ENCODE peak calls at places on chromosomes 4 and X, in eight cellular contexts. One of them, this sample, is unnamed.

GRCh38 chr4:108774809-108775530 is 12.1 kb upstream of the ETNPPL start:
- DNase-seq in endodermal cell: no peak
- DNase-seq in progenitor cell of endocrine pancreas: no peak
- DNase-seq in MCF 10A: peak; percentile 68
- DNase-seq in foreskin fibroblast: no peak
- DNase-seq in mammary epithelial cell: no peak
- DNase-seq in dorsolateral prefrontal cortex: no peak
- DNase-seq in brain microvascular endothelial cell: no peak
- DNase-seq in this sample: no peak

GRCh38 chr4:15198070-15198727 is 195.9 kb downstream of the CPEB2 start:
- DNase-seq in progenitor cell of endocrine pancreas: no peak
- DNase-seq in MCF 10A: no peak
- DNase-seq in foreskin fibroblast: no peak
- DNase-seq in brain microvascular endothelial cell: peak; percentile 55
- DNase-seq in mammary epithelial cell: no peak
- DNase-seq in dorsolateral prefrontal cortex: no peak
- DNase-seq in endodermal cell: peak; percentile 65
- DNase-seq in this sample: no peak

GRCh38 chr4:149961876-149962597 is 116.2 kb upstream of the DCLK2 start:
- DNase-seq in mammary epithelial cell: no peak
- DNase-seq in MCF 10A: peak; percentile 52
- DNase-seq in foreskin fibroblast: peak; percentile 46
- DNase-seq in brain microvascular endothelial cell: peak; percentile 76
- DNase-seq in dorsolateral prefrontal cortex: no peak
- DNase-seq in endodermal cell: no peak
- DNase-seq in progenitor cell of endocrine pancreas: no peak
- DNase-seq in this sample: peak; percentile 15

GRCh38 chrX:74593593-74593992 is 20.8 kb downstream of the RLIM start:
- DNase-seq in endodermal cell: no peak
- DNase-seq in dorsolateral prefrontal cortex: no peak
- DNase-seq in foreskin fibroblast: no peak
- DNase-seq in brain microvascular endothelial cell: no peak
- DNase-seq in MCF 10A: peak; percentile 20
- DNase-seq in mammary epithelial cell: no peak
- DNase-seq in progenitor cell of endocrine pancreas: no peak
- DNase-seq in this sample: no peak

GRCh38 chr4:73341454-73341853 is 62.6 kb upstream of the ALB start:
- DNase-seq in mammary epithelial cell: peak; percentile 51
- DNase-seq in dorsolateral prefrontal cortex: peak; percentile 43
- DNase-seq in foreskin fibroblast: peak; percentile 56
- DNase-seq in MCF 10A: peak; percentile 72
- DNase-seq in progenitor cell of endocrine pancreas: peak; percentile 16
- DNase-seq in endodermal cell: peak; percentile 79
- DNase-seq in brain microvascular endothelial cell: peak; percentile 60
- DNase-seq in this sample: peak; percentile 4

GRCh38 chrX:120358687-120359086 is 3.2 kb upstream of the ATP1B4 start:
- DNase-seq in brain microvascular endothelial cell: peak; percentile 52
- DNase-seq in dorsolateral prefrontal cortex: no peak
- DNase-seq in progenitor cell of endocrine pancreas: no peak
- DNase-seq in mammary epithelial cell: peak; percentile 78
- DNase-seq in foreskin fibroblast: peak; percentile 2
- DNase-seq in endodermal cell: no peak
- DNase-seq in MCF 10A: peak; percentile 72
- DNase-seq in this sample: no peak

GRCh38 chrX:145002776-145003175 is 244.5 kb upstream of the SPANXN1 start:
- DNase-seq in MCF 10A: peak; percentile 6
- DNase-seq in progenitor cell of endocrine pancreas: no peak
- DNase-seq in dorsolateral prefrontal cortex: no peak
- DNase-seq in mammary epithelial cell: peak; percentile 63
- DNase-seq in foreskin fibroblast: peak; percentile 12
- DNase-seq in endodermal cell: no peak
- DNase-seq in brain microvascular endothelial cell: peak; percentile 16
- DNase-seq in this sample: no peak

GRCh38 chr4:124067031-124067430 is 645.5 kb downstream of the ANKRD50 start:
- DNase-seq in foreskin fibroblast: peak; percentile 14
- DNase-seq in endodermal cell: no peak
- DNase-seq in brain microvascular endothelial cell: no peak
- DNase-seq in progenitor cell of endocrine pancreas: no peak
- DNase-seq in MCF 10A: no peak
- DNase-seq in dorsolateral prefrontal cortex: no peak
- DNase-seq in mammary epithelial cell: peak; percentile 14
- DNase-seq in this sample: no peak

GRCh38 chr4:113646456-113646809 is 115.1 kb downstream of the CAMK2D start:
- DNase-seq in brain microvascular endothelial cell: no peak
- DNase-seq in endodermal cell: peak; percentile 86
- DNase-seq in mammary epithelial cell: peak; percentile 15
- DNase-seq in progenitor cell of endocrine pancreas: no peak
- DNase-seq in foreskin fibroblast: peak; percentile 70
- DNase-seq in MCF 10A: peak; percentile 30
- DNase-seq in dorsolateral prefrontal cortex: no peak
- DNase-seq in this sample: no peak

GRCh38 chrX:151711787-151712186 is 4.0 kb upstream of the FATE1 start:
- DNase-seq in dorsolateral prefrontal cortex: no peak
- DNase-seq in mammary epithelial cell: no peak
- DNase-seq in brain microvascular endothelial cell: no peak
- DNase-seq in endodermal cell: peak; percentile 50
- DNase-seq in foreskin fibroblast: no peak
- DNase-seq in MCF 10A: no peak
- DNase-seq in progenitor cell of endocrine pancreas: no peak
- DNase-seq in this sample: no peak

GRCh38 chrX:26783512-26784225 is 567.7 kb downstream of the MAGEB5 start:
- DNase-seq in endodermal cell: peak; percentile 62
- DNase-seq in MCF 10A: peak; percentile 44
- DNase-seq in progenitor cell of endocrine pancreas: no peak
- DNase-seq in mammary epithelial cell: peak; percentile 5
- DNase-seq in dorsolateral prefrontal cortex: no peak
- DNase-seq in brain microvascular endothelial cell: peak; percentile 5
- DNase-seq in foreskin fibroblast: peak; percentile 8
- DNase-seq in this sample: peak; percentile 10

GRCh38 chrX:26778320-26778888 is 562.4 kb downstream of the MAGEB5 start:
- DNase-seq in brain microvascular endothelial cell: no peak
- DNase-seq in foreskin fibroblast: no peak
- DNase-seq in endodermal cell: no peak
- DNase-seq in progenitor cell of endocrine pancreas: no peak
- DNase-seq in dorsolateral prefrontal cortex: no peak
- DNase-seq in mammary epithelial cell: no peak
- DNase-seq in MCF 10A: peak; percentile 23
- DNase-seq in this sample: no peak
- TF ChIP-seq CTCF in brain microvascular endothelial cell: peak; percentile 36
- TF ChIP-seq CTCF in foreskin fibroblast: no peak
- TF ChIP-seq CTCF in endodermal cell: peak; percentile 80
- TF ChIP-seq CTCF in progenitor cell of endocrine pancreas: peak; percentile 6
- TF ChIP-seq CTCF in dorsolateral prefrontal cortex: no peak
- TF ChIP-seq CTCF in mammary epithelial cell: peak; percentile 36
- TF ChIP-seq CTCF in MCF 10A: peak; percentile 20
- TF ChIP-seq CTCF in this sample: no peak

GRCh38 chr4:128301979-128302378 is 14.4 kb upstream of the PGRMC2 start:
- DNase-seq in MCF 10A: no peak
- DNase-seq in progenitor cell of endocrine pancreas: no peak
- DNase-seq in foreskin fibroblast: no peak
- DNase-seq in brain microvascular endothelial cell: no peak
- DNase-seq in endodermal cell: no peak
- DNase-seq in mammary epithelial cell: no peak
- DNase-seq in dorsolateral prefrontal cortex: no peak
- DNase-seq in this sample: no peak

GRCh38 chr4:128295255-128295654 is 7.6 kb upstream of the PGRMC2 start:
- DNase-seq in progenitor cell of endocrine pancreas: no peak
- DNase-seq in brain microvascular endothelial cell: no peak
- DNase-seq in MCF 10A: no peak
- DNase-seq in mammary epithelial cell: no peak
- DNase-seq in dorsolateral prefrontal cortex: no peak
- DNase-seq in foreskin fibroblast: no peak
- DNase-seq in endodermal cell: peak; percentile 58
- DNase-seq in this sample: no peak

GRCh38 chr4:128299848-128300247 is 12.2 kb upstream of the PGRMC2 start:
- DNase-seq in progenitor cell of endocrine pancreas: no peak
- DNase-seq in brain microvascular endothelial cell: no peak
- DNase-seq in endodermal cell: no peak
- DNase-seq in MCF 10A: no peak
- DNase-seq in dorsolateral prefrontal cortex: no peak
- DNase-seq in foreskin fibroblast: no peak
- DNase-seq in mammary epithelial cell: no peak
- DNase-seq in this sample: no peak

GRCh38 chr4:128298129-128298758 is 10.6 kb upstream of the PGRMC2 start:
- DNase-seq in foreskin fibroblast: no peak
- DNase-seq in dorsolateral prefrontal cortex: no peak
- DNase-seq in brain microvascular endothelial cell: no peak
- DNase-seq in MCF 10A: no peak
- DNase-seq in endodermal cell: no peak
- DNase-seq in progenitor cell of endocrine pancreas: no peak
- DNase-seq in mammary epithelial cell: no peak
- DNase-seq in this sample: no peak

GRCh38 chr4:128298852-128299251 is 11.2 kb upstream of the PGRMC2 start:
- DNase-seq in brain microvascular endothelial cell: no peak
- DNase-seq in mammary epithelial cell: no peak
- DNase-seq in endodermal cell: no peak
- DNase-seq in progenitor cell of endocrine pancreas: no peak
- DNase-seq in dorsolateral prefrontal cortex: no peak
- DNase-seq in MCF 10A: no peak
- DNase-seq in foreskin fibroblast: no peak
- DNase-seq in this sample: no peak
- TF ChIP-seq CTCF in brain microvascular endothelial cell: no peak
- TF ChIP-seq CTCF in mammary epithelial cell: no peak
- TF ChIP-seq CTCF in endodermal cell: peak; percentile 40
- TF ChIP-seq CTCF in progenitor cell of endocrine pancreas: no peak
- TF ChIP-seq CTCF in dorsolateral prefrontal cortex: no peak
- TF ChIP-seq CTCF in MCF 10A: no peak
- TF ChIP-seq CTCF in foreskin fibroblast: no peak
- TF ChIP-seq CTCF in this sample: no peak

DNA sequence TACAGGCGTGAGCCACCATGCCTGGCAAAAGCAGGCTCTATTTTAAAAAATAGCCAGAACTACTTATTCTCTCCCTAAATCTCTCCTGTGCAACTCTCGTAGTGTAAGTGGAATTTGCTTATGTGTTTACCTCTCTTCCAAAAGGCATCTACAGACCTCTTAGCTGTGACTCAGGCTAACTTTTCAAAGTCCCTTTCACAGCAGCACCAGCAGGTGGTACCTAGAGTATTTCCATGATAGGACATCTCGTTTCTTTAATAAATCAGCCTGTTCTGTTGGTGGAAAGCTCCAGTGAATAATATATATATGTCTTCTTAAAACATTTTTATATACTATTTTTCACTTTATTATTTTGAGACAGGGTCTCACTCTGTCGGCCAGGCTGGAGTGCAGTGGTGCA is 89.0 kb downstream of the NSUN7 start:
- DNase-seq in endodermal cell: no peak
- DNase-seq in foreskin fibroblast: peak; percentile 8
- DNase-seq in mammary epithelial cell: no peak
- DNase-seq in dorsolateral prefrontal cortex: no peak
- DNase-seq in brain microvascular endothelial cell: no peak
- DNase-seq in MCF 10A: no peak
- DNase-seq in progenitor cell of endocrine pancreas: no peak
- DNase-seq in this sample: no peak
- TF ChIP-seq CTCF in endodermal cell: peak; percentile 62
- TF ChIP-seq CTCF in foreskin fibroblast: no peak
- TF ChIP-seq CTCF in mammary epithelial cell: no peak
- TF ChIP-seq CTCF in dorsolateral prefrontal cortex: no peak
- TF ChIP-seq CTCF in brain microvascular endothelial cell: peak; percentile 37
- TF ChIP-seq CTCF in MCF 10A: no peak
- TF ChIP-seq CTCF in progenitor cell of endocrine pancreas: peak; percentile 28
- TF ChIP-seq CTCF in this sample: no peak

GRCh38 chr4:81504685-81505598 is 33.2 kb upstream of the RASGEF1B start:
- DNase-seq in brain microvascular endothelial cell: no peak
- DNase-seq in dorsolateral prefrontal cortex: no peak
- DNase-seq in MCF 10A: no peak
- DNase-seq in endodermal cell: no peak
- DNase-seq in mammary epithelial cell: no peak
- DNase-seq in foreskin fibroblast: no peak
- DNase-seq in progenitor cell of endocrine pancreas: no peak
- DNase-seq in this sample: no peak
- TF ChIP-seq CTCF in brain microvascular endothelial cell: no peak
- TF ChIP-seq CTCF in dorsolateral prefrontal cortex: no peak
- TF ChIP-seq CTCF in MCF 10A: no peak
- TF ChIP-seq CTCF in endodermal cell: no peak
- TF ChIP-seq CTCF in mammary epithelial cell: no peak
- TF ChIP-seq CTCF in foreskin fibroblast: no peak
- TF ChIP-seq CTCF in progenitor cell of endocrine pancreas: no peak
- TF ChIP-seq CTCF in this sample: no peak

DNA sequence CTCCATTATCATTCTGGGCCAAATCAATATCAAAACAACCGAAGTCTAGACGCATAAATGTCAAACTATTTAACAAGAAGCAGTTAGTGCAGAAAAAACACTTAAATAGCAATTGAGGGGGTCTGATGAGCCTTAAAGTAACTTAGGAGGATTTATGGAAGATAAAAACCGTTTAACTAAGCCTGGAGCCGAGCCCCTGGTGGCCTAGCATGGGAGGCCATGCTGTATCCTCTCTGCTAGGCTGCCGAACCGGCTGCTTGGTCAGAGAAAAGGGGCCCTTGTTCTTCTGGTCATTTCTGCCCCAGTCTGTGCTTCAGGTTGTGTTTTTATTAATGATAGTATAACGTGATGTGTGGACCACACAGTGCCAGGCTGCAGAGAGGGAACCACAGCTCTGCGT is 72.4 kb downstream of the CPZ start:
- DNase-seq in brain microvascular endothelial cell: no peak
- DNase-seq in MCF 10A: no peak
- DNase-seq in foreskin fibroblast: no peak
- DNase-seq in progenitor cell of endocrine pancreas: no peak
- DNase-seq in endodermal cell: peak; percentile 44
- DNase-seq in mammary epithelial cell: no peak
- DNase-seq in dorsolateral prefrontal cortex: no peak
- DNase-seq in this sample: no peak
- TF ChIP-seq CTCF in brain microvascular endothelial cell: no peak
- TF ChIP-seq CTCF in MCF 10A: no peak
- TF ChIP-seq CTCF in foreskin fibroblast: no peak
- TF ChIP-seq CTCF in progenitor cell of endocrine pancreas: peak; percentile 29
- TF ChIP-seq CTCF in endodermal cell: peak; percentile 60
- TF ChIP-seq CTCF in mammary epithelial cell: no peak
- TF ChIP-seq CTCF in dorsolateral prefrontal cortex: no peak
- TF ChIP-seq CTCF in this sample: no peak

GRCh38 chr4:156970501-156971167 is 965 bp downstream of the PDGFC start:
- DNase-seq in dorsolateral prefrontal cortex: peak; percentile 67
- DNase-seq in endodermal cell: peak; percentile 87
- DNase-seq in MCF 10A: peak; percentile 83
- DNase-seq in progenitor cell of endocrine pancreas: peak; percentile 47
- DNase-seq in foreskin fibroblast: peak; percentile 82
- DNase-seq in mammary epithelial cell: peak; percentile 70
- DNase-seq in brain microvascular endothelial cell: no peak
- DNase-seq in this sample: no peak
- TF ChIP-seq CTCF in dorsolateral prefrontal cortex: peak; percentile 18
- TF ChIP-seq CTCF in endodermal cell: peak; percentile 72
- TF ChIP-seq CTCF in MCF 10A: peak; percentile 34
- TF ChIP-seq CTCF in progenitor cell of endocrine pancreas: peak; percentile 55
- TF ChIP-seq CTCF in foreskin fibroblast: peak; percentile 51
- TF ChIP-seq CTCF in mammary epithelial cell: peak; percentile 64
- TF ChIP-seq CTCF in brain microvascular endothelial cell: peak; percentile 79
- TF ChIP-seq CTCF in this sample: peak; percentile 68